ENCODE peak calls at places on chromosomes 16 and 17, in eight cellular contexts. B, Y, H, O, W, C, J and R are unnamed samples.

GRCh38 chr16:1774456-1774795 is 1.5 kb upstream of the MRPS34 start:
- DNase-seq in W (no peak), J (no peak), C (no peak), B (no peak), Y (no peak), H (no peak), O (no peak), R (no peak)

GRCh38 chr17:63696381-63696961 is 3.5 kb downstream of the LIMD2 start:
- DNase-seq in H (no peak), Y (no peak), B (peak; percentile 90), O (peak; percentile 28), J (peak; percentile 11), C (peak; percentile 51), W (peak; percentile 21), R (no peak)

GRCh38 chr16:76459111-76459510 is 181.9 kb downstream of the CNTNAP4 start:
- DNase-seq in O (no peak), W (no peak), C (no peak), Y (no peak), J (no peak), H (no peak), B (no peak), R (no peak)

GRCh38 chr17:81391964-81392908 is 3.0 kb upstream of the BAHCC1 start:
- DNase-seq in B (peak; percentile 42), J (peak; percentile 15), Y (peak; percentile 85), C (no peak), O (peak; percentile 80), H (peak; percentile 89), W (no peak), R (no peak)

GRCh38 chr17:74123350-74123749 is 80.1 kb upstream of the RPL38 start:
- DNase-seq in B (no peak), O (no peak), C (no peak), Y (no peak), W (no peak), J (peak; percentile 31), H (no peak), R (no peak)

GRCh38 chr17:71163121-71163812 is 957.6 kb upstream of the SOX9 start:
- DNase-seq in C (no peak), O (no peak), W (no peak), H (no peak), Y (no peak), J (no peak), B (no peak), R (no peak)

GRCh38 chr17:82599674-82600661 is 48.3 kb downstream of the WDR45B start:
- DNase-seq in C (no peak), W (no peak), Y (no peak), B (no peak), H (no peak), J (no peak), O (no peak), R (no peak)

GRCh38 chr16:57022445-57022844 is 33.1 kb downstream of the NLRC5 start:
- DNase-seq in W (no peak), J (no peak), B (no peak), Y (no peak), H (no peak), O (no peak), C (no peak), R (no peak)

DNA sequence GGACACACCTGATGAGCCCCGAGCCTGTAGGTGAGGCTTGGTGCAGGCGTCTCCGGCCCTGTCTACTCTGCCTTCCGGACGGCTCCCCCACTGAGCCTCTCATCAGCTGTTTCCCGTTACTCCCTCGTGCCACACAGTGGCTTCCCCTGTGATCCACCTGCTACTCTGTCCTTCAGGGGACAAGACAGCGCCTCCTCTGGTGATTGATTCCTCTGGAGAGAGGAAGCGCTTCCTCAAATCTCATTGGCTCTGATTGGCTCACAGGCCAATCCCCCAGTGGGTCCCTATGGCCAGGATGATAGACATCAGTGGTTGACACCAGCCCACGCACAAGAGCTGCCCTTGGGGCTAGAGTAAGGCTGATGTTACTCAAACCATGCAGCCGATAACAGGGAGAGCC is 24.0 kb downstream of the RNF213 start:
- DNase-seq in C (no peak), B (peak; percentile 71), W (no peak), O (no peak), Y (peak; percentile 14), J (no peak), H (no peak), R (no peak)
- TF ChIP-seq CTCF in C (peak; percentile 17), B (peak; percentile 46), W (peak; percentile 43), O (no peak), Y (no peak), J (peak; percentile 42), H (no peak), R (no peak)

DNA sequence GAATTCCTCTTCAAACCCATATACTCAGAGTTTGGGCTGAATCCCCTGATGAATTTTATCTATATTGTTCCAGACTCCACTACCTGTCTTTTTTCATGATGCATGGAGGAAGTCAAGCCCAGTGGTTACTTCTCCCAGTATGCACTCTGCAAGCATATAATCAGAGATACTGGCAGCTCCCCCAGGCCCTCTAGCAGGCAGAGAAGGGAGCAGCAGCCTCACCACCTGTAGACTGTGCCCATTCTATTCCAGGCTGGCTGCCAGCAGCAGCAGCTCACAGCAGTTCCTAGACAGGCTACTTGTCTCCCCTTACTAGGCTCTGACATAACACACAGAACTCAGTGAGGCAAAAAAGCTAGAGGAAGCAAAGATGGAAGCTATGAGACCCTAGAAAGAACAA is 3.4 kb downstream of the MKS1 start:
- DNase-seq in W (no peak), J (no peak), H (no peak), C (no peak), O (no peak), Y (no peak), B (no peak), R (no peak)
- TF ChIP-seq CTCF in W (peak; percentile 39), J (no peak), H (no peak), C (no peak), O (no peak), Y (no peak), B (no peak), R (no peak)

GRCh38 chr17:75288784-75289121 is 480 bp downstream of the SLC25A19 start:
- DNase-seq in H (no peak), C (no peak), J (no peak), O (no peak), Y (no peak), B (peak; percentile 72), W (no peak), R (no peak)
- TF ChIP-seq CTCF in H (no peak), C (no peak), J (no peak), O (no peak), Y (no peak), B (no peak), W (no peak), R (no peak)

DNA sequence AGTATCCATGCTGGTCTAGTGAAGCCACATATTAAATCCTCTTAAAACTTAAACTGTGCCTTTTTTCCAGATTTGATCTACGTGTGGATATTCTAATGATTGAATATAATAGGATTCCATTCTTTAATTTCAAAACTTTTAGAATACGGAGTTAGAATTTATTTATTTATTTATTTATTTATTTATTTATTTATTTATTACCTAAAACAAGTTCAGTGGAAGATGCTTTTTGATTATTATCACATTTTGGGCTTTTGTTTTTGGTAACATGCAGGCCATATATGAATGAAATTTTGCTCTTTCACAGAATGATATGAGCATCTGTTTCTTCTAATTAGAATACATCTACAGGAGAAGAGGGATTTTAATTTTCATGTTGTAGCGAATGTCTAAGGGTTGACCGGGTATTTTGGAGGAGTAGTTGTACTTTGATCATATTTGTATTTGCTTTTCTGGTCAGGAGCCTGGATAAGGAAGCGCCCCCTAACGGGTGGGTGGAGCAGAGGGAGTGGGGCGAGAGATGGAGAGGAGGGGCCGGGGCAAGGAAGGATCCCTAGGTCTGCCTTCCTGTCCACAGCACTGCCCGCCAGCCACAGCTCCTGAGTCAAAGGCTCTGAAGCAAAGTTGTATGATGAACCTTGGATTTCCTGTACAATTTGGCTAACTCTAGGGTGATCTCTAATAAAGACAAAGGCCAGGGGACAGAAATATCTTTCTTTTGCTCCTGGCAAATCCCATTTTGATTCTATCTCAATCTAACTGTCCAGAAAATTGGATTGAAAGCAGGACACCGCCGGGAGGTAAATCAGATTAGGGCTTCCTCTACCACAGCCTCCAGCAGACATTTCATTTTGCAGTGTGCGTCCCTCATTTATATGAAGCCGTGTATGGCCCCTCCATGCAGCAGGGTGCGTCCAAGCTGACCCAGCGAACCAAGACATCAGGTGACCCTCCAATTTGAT is 149.1 kb downstream of the PRKCA start:
- DNase-seq in Y (no peak), O (no peak), H (no peak), W (no peak), C (peak; percentile 63), B (peak; percentile 80), J (no peak), R (no peak)
- TF ChIP-seq CTCF in Y (no peak), O (peak; percentile 13), H (no peak), W (peak; percentile 39), C (peak; percentile 50), B (peak; percentile 80), J (peak; percentile 40), R (no peak)

GRCh38 chr16:81798311-81799137 is 19.4 kb downstream of the PLCG2 start:
- DNase-seq in H (no peak), O (no peak), B (peak; percentile 12), Y (no peak), W (no peak), C (no peak), J (no peak), R (no peak)
- TF ChIP-seq CTCF in H (no peak), O (no peak), B (no peak), Y (no peak), W (no peak), C (no peak), J (no peak), R (no peak)

DNA sequence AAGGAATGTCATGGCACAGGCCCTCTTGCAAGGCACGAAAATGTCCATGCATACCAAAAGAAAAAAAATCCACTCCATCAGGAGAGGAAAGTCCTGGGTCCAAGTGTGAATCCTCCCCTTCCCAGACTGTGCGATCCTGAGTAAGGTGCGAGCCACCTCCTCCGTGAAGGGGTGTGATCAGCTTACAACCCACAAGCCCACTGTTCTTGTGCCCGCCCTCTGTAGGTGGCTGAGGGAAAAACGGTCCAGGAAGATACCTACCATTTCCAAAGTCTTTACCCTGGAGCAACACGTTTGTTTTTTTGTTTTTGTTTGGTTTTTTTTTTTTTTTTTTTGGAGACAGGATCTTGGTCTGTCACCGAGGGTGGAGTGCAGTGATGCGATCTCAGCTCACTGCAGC is 116.5 kb downstream of the ZNF423 start:
- DNase-seq in H (no peak), J (no peak), W (peak; percentile 21), Y (no peak), B (peak; percentile 84), C (peak; percentile 31), O (no peak), R (no peak)
- TF ChIP-seq CTCF in H (no peak), J (no peak), W (peak; percentile 56), Y (no peak), B (peak; percentile 55), C (peak; percentile 51), O (peak; percentile 17), R (no peak)

DNA sequence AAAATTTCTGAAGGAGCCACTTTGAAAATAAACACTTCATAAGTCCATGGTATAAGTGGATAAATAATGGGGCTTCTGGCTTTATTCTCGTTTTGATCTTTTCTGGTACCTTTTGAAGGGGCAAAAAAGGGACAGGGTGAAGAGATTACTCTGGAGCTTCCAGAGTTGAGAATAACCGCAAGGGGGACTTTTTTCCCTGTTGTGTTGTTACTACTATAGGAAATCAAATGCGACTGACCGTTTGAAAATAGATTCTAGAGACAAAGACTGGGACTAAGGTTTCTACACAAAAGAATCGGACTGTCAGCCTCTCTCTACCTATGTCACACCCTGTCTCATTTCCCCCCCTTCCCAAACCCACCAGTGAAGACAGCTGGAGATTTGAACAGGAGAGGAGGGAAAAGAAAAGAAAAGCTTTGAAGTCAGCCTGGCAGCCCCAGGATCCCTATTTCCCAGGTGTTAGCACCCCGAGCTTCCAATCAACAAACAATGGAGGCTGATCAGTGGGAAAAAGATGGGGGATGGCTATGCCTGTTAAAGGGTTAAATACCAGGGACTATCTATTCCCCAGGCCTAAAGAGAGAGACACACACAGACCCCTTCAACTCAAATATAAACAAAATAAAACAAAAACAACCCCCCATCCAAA is 8.3 kb downstream of the HOXB4 start:
- DNase-seq in W (no peak), B (no peak), O (peak; percentile 68), H (no peak), J (no peak), C (no peak), Y (no peak), R (no peak)
- TF ChIP-seq CTCF in W (no peak), B (no peak), O (peak; percentile 35), H (no peak), J (peak; percentile 14), C (no peak), Y (no peak), R (no peak)